ENCODE peak calls at places on chromosome 2, in eight cellular contexts. S is hepatocyte, Z is K562, N is astrocyte, V is HepG2, U is fibroblast of lung, B is mammary epithelial cell, L is PC-9. D is an unnamed sample.
A peak's percentile ranks its signal among the peaks of the same experiment; 100 is the strongest.

GRCh38 chr2:186485576-186485870 is 537 bp upstream of the ZC3H15 start:
- DNase-seq in U (no peak), N (no peak), S (no peak), L (no peak), V (no peak), B (no peak), Z (no peak), D (no peak)

GRCh38 chr2:176091329-176092258 is 927 bp upstream of the HOXD13 start:
- DNase-seq in S (no peak), V (no peak), B (no peak), N (no peak), U (no peak), Z (no peak), L (no peak), D (no peak)

GRCh38 chr2:54834721-54835120 is 111.3 kb downstream of the EML6 start:
- DNase-seq in B (no peak), S (no peak), Z (no peak), U (no peak), N (no peak), L (no peak), V (no peak), D (no peak)

GRCh38 chr2:223396993-223397392 is 205.2 kb downstream of the SCG2 start:
- DNase-seq in Z (no peak), S (no peak), N (no peak), V (no peak), U (no peak), L (no peak), B (no peak), D (no peak)

GRCh38 chr2:192228685-192229084 is 34.0 kb upstream of the TMEFF2 start:
- DNase-seq in U (no peak), V (no peak), Z (no peak), S (no peak), N (no peak), B (peak; percentile 1), L (no peak), D (no peak)

GRCh38 chr2:71850306-71850801 is 297.3 kb downstream of the CYP26B1 start:
- DNase-seq in N (no peak), U (no peak), S (no peak), B (no peak), V (no peak), Z (no peak), L (no peak), D (no peak)

GRCh38 chr2:238100049-238100820 is at the start of gene ESPNL:
- DNase-seq in L (no peak), S (no peak), Z (peak; percentile 34), U (no peak), N (no peak), B (no peak), V (no peak), D (no peak)

GRCh38 chr2:62014102-62014501 is 108.6 kb downstream of the COMMD1 start:
- DNase-seq in L (no peak), Z (no peak), S (peak; percentile 77), U (peak; percentile 89), V (peak; percentile 38), B (no peak), N (peak; percentile 78), D (peak; percentile 34)

DNA sequence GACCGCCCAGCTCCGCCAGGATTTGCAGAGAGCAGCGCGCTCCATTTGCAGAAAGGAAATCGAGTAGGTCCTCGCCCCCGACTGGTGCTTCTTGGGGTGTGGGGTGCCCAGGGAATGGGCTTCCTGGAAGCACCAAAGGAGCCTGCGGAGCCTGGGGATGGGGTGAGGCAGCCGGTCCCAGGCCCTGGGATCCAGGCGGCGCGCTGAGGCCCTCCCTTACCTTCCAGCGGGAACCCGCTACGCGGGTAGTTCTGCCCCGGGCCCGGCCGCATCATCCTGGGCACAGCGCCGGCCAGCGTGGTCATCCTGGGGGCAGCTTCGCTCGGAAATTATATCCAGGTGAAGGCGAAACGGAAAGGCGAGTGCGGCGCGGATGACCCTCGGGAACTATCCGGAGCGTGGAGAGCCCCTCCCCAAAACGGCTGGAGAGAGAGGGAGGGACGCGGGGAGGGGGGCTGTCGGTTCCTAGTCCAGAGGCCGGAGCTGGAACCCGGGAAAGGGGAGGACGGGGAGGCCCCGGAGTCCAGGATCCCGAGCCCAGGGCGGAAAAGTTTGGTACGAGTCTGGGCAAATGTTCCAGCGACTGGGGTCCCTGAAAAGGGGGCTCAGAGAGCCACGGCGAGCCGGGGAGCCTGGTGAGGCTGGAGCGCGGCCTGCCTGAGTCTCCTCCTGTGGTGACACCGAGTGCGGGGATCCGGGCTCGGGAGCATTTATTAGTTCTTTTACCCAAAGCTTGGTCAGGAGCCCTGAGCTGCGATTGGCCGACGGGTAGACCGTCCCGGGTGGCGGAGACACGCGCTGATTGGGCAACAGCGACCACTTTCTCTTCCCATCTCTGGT is at the start of gene PAX3:
- DNase-seq in S (no peak), B (no peak), L (no peak), V (no peak), N (peak; percentile 88), Z (no peak), U (no peak), D (peak; percentile 74)
- TF ChIP-seq EZH2 in S (peak; percentile 98), B (peak; percentile 52), L (no peak), V (no peak), N (no peak), Z (no peak), U (no peak), D (peak; percentile 98)

DNA sequence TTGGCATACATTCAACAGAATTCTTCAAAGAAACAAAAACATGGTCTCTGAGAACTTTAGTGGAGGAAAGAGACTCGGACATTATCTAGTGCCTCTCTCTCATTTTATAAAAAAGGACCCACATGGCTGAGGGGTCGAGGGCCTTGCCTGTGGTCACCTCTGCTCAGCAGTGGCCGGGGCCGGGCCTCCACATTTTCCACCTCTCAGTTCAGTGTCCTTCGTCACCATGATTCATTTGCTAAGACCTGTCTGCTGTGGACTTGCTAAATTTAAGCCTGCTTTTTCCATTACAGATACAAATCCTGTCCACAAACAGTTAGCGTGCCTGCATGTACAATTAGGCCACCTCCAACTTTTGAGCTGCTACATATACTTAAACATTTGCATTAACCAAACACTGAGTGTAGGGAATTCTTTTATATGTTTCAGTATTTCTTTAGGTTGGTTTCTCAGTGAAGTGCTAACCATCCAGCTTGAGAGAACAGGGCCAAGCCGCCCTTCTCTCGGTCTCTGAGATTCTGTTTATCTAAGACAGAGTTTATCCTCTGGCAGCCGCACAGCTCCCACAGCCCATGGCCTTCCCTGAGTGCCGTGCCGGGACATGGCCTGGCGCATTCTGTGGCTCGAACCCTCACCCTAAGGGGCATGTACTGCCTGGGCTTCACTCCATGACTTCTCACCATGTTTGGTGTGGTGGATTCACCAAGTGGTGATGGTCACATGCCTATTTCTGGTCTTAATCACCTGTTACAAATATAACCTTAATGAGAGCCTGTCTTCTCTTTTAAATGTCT is 46.2 kb downstream of the COA5 start:
- DNase-seq in Z (no peak), L (no peak), N (no peak), U (peak; percentile 33), B (no peak), V (no peak), S (no peak), D (no peak)
- H2AFZ ChIP-seq in Z (no peak overlapping the region), L (no peak overlapping the region), N (no peak overlapping the region), U (no peak overlapping the region), B (no peak overlapping the region), V (no peak overlapping the region), S (no peak overlapping the region), D (no peak overlapping the region)

GRCh38 chr2:147927053-147927588 is 82.3 kb downstream of the ACVR2A start:
- DNase-seq in U (no peak), N (no peak), B (no peak), S (peak; percentile 51), V (peak; percentile 99), Z (no peak), L (no peak), D (no peak)

GRCh38 chr2:147925886-147926285 is 81.1 kb downstream of the ACVR2A start:
- DNase-seq in N (no peak), U (peak; percentile 17), B (no peak), Z (no peak), L (no peak), S (no peak), V (no peak), D (no peak)

GRCh38 chr2:147924647-147925046 is 79.8 kb downstream of the ACVR2A start:
- DNase-seq in L (no peak), U (no peak), Z (no peak), B (no peak), N (no peak), S (no peak), V (no peak), D (no peak)
- H3K36me3 ChIP-seq in L (no peaks in the 10 kb centered on the region), U (no peaks in the 10 kb centered on the region), Z (no peaks in the 10 kb centered on the region), B (peaks cover 6% of the 10 kb centered on the region), N (peaks cover under 1% of the 10 kb centered on the region), S (no peaks in the 10 kb centered on the region), V (peaks cover 12% of the 10 kb centered on the region), D (no peaks in the 10 kb centered on the region)

GRCh38 chr2:149039213-149039724 is 770 bp downstream of the LYPD6B start:
- DNase-seq in L (no peak), V (no peak), Z (no peak), N (no peak), S (no peak), U (no peak), B (no peak), D (no peak)
- TF ChIP-seq EZH2 in L (no peak), V (no peak), Z (no peak), N (no peak), S (no peak), U (no peak), B (no peak), D (peak; percentile 19)

DNA sequence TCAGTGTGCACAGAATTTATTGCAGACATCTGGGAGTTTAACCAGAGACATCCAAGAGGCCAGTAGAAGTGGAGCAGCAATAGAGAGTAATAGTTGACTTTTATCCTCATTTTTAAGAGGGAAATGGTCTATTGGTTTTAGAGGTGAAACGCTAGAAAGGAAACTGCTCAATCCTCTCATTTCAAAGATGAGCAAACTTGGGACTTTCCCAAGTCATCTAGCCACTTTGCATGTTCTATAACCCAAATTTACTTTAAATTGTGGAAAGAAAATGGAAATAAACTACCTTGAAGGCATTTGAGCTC is 601.7 kb downstream of the ARHGAP15 start:
- DNase-seq in B (peak; percentile 2), N (no peak), V (no peak), L (no peak), U (no peak), S (no peak), Z (no peak), D (no peak)
- H2AFZ ChIP-seq in B (no peak overlapping the region), N (no peak overlapping the region), V (no peak overlapping the region), L (no peak overlapping the region), U (no peak overlapping the region), S (no peak overlapping the region), Z (no peak overlapping the region), D (no peak overlapping the region)

GRCh38 chr2:65045651-65046050 is 10.6 kb upstream of the CEP68 start:
- DNase-seq in B (no peak), U (no peak), V (no peak), L (no peak), N (peak; percentile 36), Z (no peak), S (no peak), D (peak; percentile 70)

GRCh38 chr2:65046633-65047407 is 9.4 kb upstream of the CEP68 start:
- DNase-seq in U (no peak), Z (no peak), B (no peak), L (no peak), V (no peak), N (no peak), S (no peak), D (no peak)

GRCh38 chr2:65040414-65041261 is 15.6 kb upstream of the CEP68 start:
- DNase-seq in Z (peak; percentile 87), N (peak; percentile 66), L (peak; percentile 76), B (peak; percentile 67), U (peak; percentile 89), S (peak; percentile 91), V (peak; percentile 83), D (peak; percentile 82)

GRCh38 chr2:65043001-65043400 is 13.2 kb upstream of the CEP68 start:
- DNase-seq in S (no peak), Z (no peak), B (no peak), N (no peak), L (no peak), V (no peak), U (no peak), D (no peak)

GRCh38 chr2:65044097-65044735 is 12.0 kb upstream of the CEP68 start:
- DNase-seq in B (no peak), V (no peak), S (peak; percentile 62), Z (no peak), U (no peak), L (no peak), N (no peak), D (no peak)
- H3K36me3 ChIP-seq in B (no peaks in the 10 kb centered on the region), V (peaks cover 12% of the 10 kb centered on the region), S (no peaks in the 10 kb centered on the region), Z (no peaks in the 10 kb centered on the region), U (no peaks in the 10 kb centered on the region), L (peaks cover 6% of the 10 kb centered on the region), N (no peaks in the 10 kb centered on the region), D (no peaks in the 10 kb centered on the region)